ENCODE peak calls at places on chromosomes 16 and 17, in seven cellular contexts. R is sigmoid colon, I is A549, Z is tibial nerve, D is stomach, C is esophagus muscularis mucosa, A is transverse colon. S is an unnamed sample.

GRCh38 chr17:11909348-11909747 is 87.9 kb downstream of the ZNF18 start:
- DNase-seq in A (no peak), Z (no peak), C (no peak), D (no peak), I (no peak), R (no peak), S (no peak)

GRCh38 chr17:82577300-82577699 is 57.8 kb downstream of the FOXK2 start:
- DNase-seq in A (peak), D (no peak), I (no peak), C (no peak), R (no peak), Z (no peak), S (no peak)

GRCh38 chr17:42520540-42520951 is 15.5 kb upstream of the NAGLU start:
- DNase-seq in Z (no peak), A (no peak), D (no peak), R (no peak), C (no peak), I (no peak), S (peak)

GRCh38 chr17:28744104-28744801 is 442 bp downstream of the TRAF4 start:
- DNase-seq in D (peak), Z (peak), I (peak), C (no peak), A (peak), R (peak), S (peak)

GRCh38 chr17:36949461-36949927 is 740 bp downstream of the AATF start:
- DNase-seq in C (no peak), R (no peak), D (no peak), Z (no peak), I (no peak), A (no peak), S (no peak)

GRCh38 chr16:58046054-58046881 is 20.7 kb downstream of the MMP15 start:
- DNase-seq in Z (no peak), D (no peak), C (no peak), A (no peak), I (no peak), R (no peak), S (no peak)

GRCh38 chr17:62963296-62963695 is 2.7 kb upstream of the TANC2 start:
- DNase-seq in A (no peak), C (no peak), R (no peak), I (peak), D (no peak), Z (no peak), S (no peak)

GRCh38 chr16:67504190-67505021 is 21.1 kb upstream of the AGRP start:
- DNase-seq in I (peak), R (peak), Z (peak), C (no peak), A (peak), D (no peak), S (no peak)

GRCh38 chr17:73697872-73698271 is 53.6 kb upstream of the SDK2 start:
- DNase-seq in C (no peak), D (no peak), R (no peak), Z (no peak), I (no peak), A (peak), S (no peak)

GRCh38 chr16:84847554-84848415 is 28.0 kb downstream of the CRISPLD2 start:
- DNase-seq in R (no peak), I (no peak), Z (no peak), D (no peak), A (no peak), C (no peak), S (no peak)

GRCh38 chr16:66717112-66717675 is 20.7 kb upstream of the CMTM4 start:
- DNase-seq in A (peak), I (peak), R (no peak), C (no peak), Z (no peak), D (no peak), S (peak)

GRCh38 chr17:64216385-64217248 is 46.4 kb downstream of the TEX2 start:
- DNase-seq in A (peak), Z (peak), D (peak), C (no peak), I (no peak), R (no peak), S (peak)

GRCh38 chr17:44221072-44221861 is 1.8 kb upstream of the UBTF start:
- DNase-seq in A (peak), C (peak), I (peak), D (peak), R (peak), Z (peak), S (peak)

GRCh38 chr16:83392743-83393142 is 415.0 kb upstream of the HSBP1 start:
- DNase-seq in I (no peak), C (no peak), R (no peak), Z (no peak), A (no peak), D (no peak), S (no peak)

GRCh38 chr17:31754239-31754945 is 104.7 kb downstream of the COPRS start:
- DNase-seq in Z (no peak), D (no peak), R (no peak), C (no peak), A (no peak), I (peak), S (no peak)

GRCh38 chr16:72298947-72299346 is 127.0 kb upstream of the PMFBP1 start:
- DNase-seq in R (no peak), A (no peak), I (no peak), C (no peak), D (no peak), Z (no peak), S (no peak)

GRCh38 chr17:67372751-67373150 is 4.3 kb upstream of the PITPNC1 start:
- DNase-seq in A (no peak), D (no peak), Z (no peak), I (no peak), C (no peak), R (no peak), S (no peak)

GRCh38 chr17:73211745-73212144 is 18.9 kb downstream of the COG1 start:
- DNase-seq in Z (no peak), C (no peak), I (no peak), D (no peak), A (no peak), R (no peak), S (no peak)

GRCh38 chr17:73203788-73204479 is 11.1 kb downstream of the COG1 start:
- DNase-seq in C (no peak), R (no peak), I (no peak), A (no peak), Z (no peak), D (no peak), S (no peak)

GRCh38 chr16:88975511-88976061 is 1.4 kb downstream of the CBFA2T3 start:
- DNase-seq in C (no peak), I (no peak), R (no peak), A (no peak), D (no peak), Z (no peak), S (no peak)

GRCh38 chr16:2459647-2460390 is at the start of gene TEDC2:
- DNase-seq in D (peak), Z (peak), I (peak), A (peak), C (peak), R (peak), S (peak)

GRCh38 chr16:5383737-5384136 is 286.1 kb upstream of the EEF2KMT start:
- DNase-seq in D (no peak), R (no peak), A (no peak), C (no peak), Z (no peak), I (no peak), S (no peak)

GRCh38 chr17:74186498-74186897 is 17.0 kb upstream of the RPL38 start:
- DNase-seq in C (no peak), D (no peak), A (no peak), Z (no peak), I (no peak), R (no peak), S (no peak)

GRCh38 chr16:84082835-84083569 is 33.7 kb downstream of the MBTPS1 start:
- DNase-seq in Z (no peak), C (no peak), A (no peak), D (no peak), R (no peak), I (no peak), S (no peak)

GRCh38 chr16:73864868-73865267 is 431.7 kb upstream of the PSMD7 start:
- DNase-seq in Z (no peak), I (no peak), R (no peak), C (no peak), D (no peak), A (no peak), S (no peak)

GRCh38 chr16:82395212-82395611 is 225.2 kb upstream of the MPHOSPH6 start:
- DNase-seq in I (no peak), D (no peak), A (no peak), Z (no peak), C (no peak), R (no peak), S (no peak)

GRCh38 chr16:14509055-14509454 is 121.0 kb downstream of the PARN start:
- DNase-seq in Z (no peak), R (no peak), A (no peak), C (no peak), I (peak), D (no peak), S (no peak)

GRCh38 chr16:55502801-55503366 is 6.0 kb upstream of the LPCAT2 start:
- DNase-seq in D (peak), C (peak), A (peak), R (peak), Z (peak), I (peak), S (peak)

GRCh38 chr16:8812162-8812843 is 14.7 kb downstream of the PMM2 start:
- DNase-seq in R (no peak), I (no peak), D (no peak), C (no peak), Z (no peak), A (no peak), S (no peak)

GRCh38 chr17:37826497-37827115 is 81.7 kb upstream of the HNF1B start:
- DNase-seq in Z (no peak), A (no peak), R (no peak), C (no peak), I (no peak), D (no peak), S (no peak)

GRCh38 chr16:13110124-13110796 is 208.9 kb downstream of the SHISA9 start:
- DNase-seq in I (peak), C (no peak), A (no peak), Z (no peak), R (peak), D (no peak), S (no peak)

GRCh38 chr17:68035131-68035522 is 408 bp upstream of the KPNA2 start:
- DNase-seq in C (no peak), I (no peak), A (peak), R (peak), Z (peak), D (peak), S (peak)

GRCh38 chr16:19152042-19152441 is 16.0 kb upstream of the SYT17 start:
- DNase-seq in R (no peak), I (no peak), D (no peak), A (no peak), Z (no peak), C (no peak), S (no peak)

GRCh38 chr16:49377196-49377755 is 3.7 kb downstream of the C16orf78 start:
- DNase-seq in R (no peak), D (no peak), A (no peak), I (no peak), C (peak), Z (no peak), S (no peak)

GRCh38 chr17:80877829-80878303 is 113.8 kb upstream of the CHMP6 start:
- DNase-seq in I (no peak), D (no peak), Z (no peak), R (no peak), C (no peak), A (peak), S (peak)

GRCh38 chr16:56137269-56137668 is 54.0 kb upstream of the GNAO1 start:
- DNase-seq in C (no peak), D (no peak), I (no peak), Z (no peak), R (no peak), A (no peak), S (no peak)

GRCh38 chr17:61149862-61150362 is 249.7 kb upstream of the TBX2 start:
- DNase-seq in I (peak), C (no peak), R (no peak), D (no peak), Z (no peak), A (no peak), S (no peak)

DNA sequence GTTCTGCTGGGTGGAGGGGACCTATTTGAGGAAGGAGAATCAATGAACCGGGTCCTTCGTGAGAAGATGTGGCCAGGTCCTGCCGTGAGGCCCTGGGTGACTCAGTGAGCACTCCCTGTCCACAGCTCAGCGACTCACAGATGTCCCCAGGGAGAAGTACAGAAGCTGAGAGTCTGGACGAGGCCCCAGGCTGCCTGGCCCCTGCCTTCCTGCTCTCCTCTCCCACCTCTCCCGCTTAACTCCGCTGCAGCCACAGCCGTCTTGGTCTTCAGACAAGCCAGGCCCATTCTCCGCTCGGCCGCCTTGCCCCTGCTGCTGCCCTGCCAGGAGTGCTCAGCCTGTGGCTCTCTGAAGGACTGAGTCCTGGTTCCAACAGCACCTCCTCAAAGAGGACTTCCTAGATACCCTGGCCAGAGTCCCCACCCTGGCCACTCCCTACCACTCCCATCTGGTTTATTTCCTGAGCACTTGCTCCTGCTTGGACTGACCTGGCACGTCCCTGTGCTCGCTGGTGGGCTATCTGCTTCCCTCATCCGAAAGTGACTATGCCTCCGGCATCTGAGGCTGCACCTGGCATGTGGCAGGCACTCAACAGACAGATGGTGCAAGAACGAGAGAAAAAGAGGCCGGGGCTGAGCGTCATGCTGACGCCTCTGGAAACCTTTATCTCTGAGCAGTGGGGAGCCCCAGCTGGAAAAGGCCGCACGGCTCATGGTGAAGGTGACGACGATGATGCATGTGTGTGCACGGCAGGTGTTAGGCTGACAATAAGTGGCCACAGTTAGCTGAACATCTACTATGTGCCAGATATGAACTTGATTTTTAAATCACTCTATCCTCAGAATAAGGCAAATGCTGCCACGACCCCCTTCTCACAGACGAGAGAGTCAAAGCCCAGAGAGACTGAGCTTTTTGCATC is 9.2 kb upstream of the TNFRSF13B start:
- DNase-seq in I (no peak), A (peak), D (no peak), C (no peak), R (no peak), Z (no peak), S (no peak)
- TF ChIP-seq EP300 in I (no peak), A (no peak), D (no peak), C (no peak), R (no peak), Z (no peak), S (no peak)

DNA sequence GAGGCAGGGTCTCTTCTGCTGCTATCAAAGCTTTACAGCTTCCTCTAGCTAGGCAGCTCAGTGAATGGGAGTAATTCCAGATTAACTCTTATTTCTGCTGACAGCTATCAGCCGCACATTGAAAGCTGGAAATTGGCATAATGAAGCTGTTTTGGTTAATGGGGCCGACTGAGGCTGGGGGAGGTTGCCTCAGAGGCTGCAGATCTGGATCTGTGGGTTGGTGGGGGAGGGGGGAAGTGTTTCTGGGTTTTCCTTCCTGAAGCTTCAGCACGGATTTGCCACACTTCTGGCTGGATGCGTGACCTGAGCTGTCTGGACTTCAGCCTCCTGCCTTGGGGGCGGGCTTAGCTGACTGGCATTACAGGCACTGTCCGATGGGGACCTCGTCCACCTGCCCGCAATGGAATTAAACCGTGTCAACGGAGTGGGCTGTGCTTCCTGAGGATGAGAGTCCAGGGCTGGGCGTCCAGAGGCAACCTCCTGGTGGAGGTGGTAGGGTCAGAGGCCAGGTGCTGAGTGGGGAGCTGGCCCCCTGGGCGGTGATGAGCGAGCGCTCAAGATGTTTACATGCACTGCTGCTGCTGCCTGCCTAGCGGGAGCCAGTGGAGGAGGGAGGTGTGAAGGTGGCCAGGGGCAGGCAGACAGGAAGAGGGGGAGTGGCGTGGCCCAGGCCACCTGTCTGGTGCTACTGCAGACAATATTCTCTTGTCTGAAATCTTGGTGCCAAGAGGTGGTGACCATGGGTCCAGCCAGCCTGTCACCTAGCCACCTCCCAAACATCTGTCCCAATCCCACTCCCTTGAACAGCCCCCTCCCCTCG is 6.7 kb upstream of the ABCC3 start:
- DNase-seq in A (peak), Z (no peak), I (peak), D (peak), C (no peak), R (no peak), S (peak)
- TF ChIP-seq EP300 in A (no peak), Z (no peak), I (no peak), D (no peak), C (no peak), R (no peak), S (no peak)

GRCh38 chr16:61968242-61968978 is 67.8 kb downstream of the CDH8 start:
- DNase-seq in C (no peak), D (no peak), I (no peak), Z (no peak), A (no peak), R (no peak), S (no peak)
- TF ChIP-seq EP300 in C (no peak), D (no peak), I (no peak), Z (no peak), A (no peak), R (no peak), S (no peak)

DNA sequence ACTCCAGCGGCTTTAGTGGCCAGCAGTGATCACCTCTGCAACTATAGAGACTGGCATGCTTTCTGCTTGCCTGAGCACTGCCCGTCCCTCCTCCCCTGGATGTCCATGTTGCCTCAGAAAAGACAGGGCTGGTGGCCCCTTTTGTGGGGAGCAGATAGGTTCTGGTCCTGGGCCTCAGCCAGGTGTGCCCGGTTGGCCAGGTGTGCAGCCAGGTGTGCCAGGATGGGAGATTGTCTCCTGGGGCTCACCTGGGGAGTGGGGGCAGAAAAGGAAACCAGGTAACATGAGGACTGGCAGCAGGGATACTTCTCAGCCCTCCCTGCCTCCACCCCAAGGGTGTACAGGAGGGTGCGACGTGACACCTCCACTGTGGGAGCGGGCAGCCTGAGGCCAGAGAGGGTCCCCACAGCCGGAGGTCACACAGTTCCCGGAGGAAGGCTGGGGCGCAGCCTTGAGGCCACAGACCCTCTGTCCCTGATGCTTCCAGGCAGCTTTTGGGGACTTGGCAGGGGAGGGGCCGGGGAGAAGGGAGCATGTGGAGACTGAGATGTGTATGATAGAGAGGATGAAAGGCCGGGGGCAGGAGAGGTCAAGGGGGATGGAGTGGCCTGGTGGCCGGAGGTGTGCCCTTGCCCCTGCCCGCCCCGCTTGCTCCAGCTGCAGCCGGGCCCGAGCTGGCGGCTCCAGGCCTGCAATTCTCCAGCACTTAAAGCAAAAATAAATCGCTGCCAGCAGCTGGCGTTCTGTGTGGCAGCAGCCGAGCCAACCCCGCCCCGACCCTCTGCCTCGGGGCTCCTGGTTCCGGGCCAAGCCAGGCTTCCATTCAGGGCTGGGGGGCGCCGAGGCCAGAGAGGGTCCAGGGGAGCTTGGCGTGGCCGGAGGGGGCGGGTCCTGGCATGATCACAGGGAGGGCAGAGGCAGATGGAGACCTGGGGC is 6.7 kb downstream of the KCNJ12 start:
- DNase-seq in C (no peak), Z (no peak), D (no peak), A (no peak), I (no peak), R (no peak), S (no peak)
- TF ChIP-seq EP300 in C (no peak), Z (no peak), D (no peak), A (no peak), I (no peak), R (no peak), S (no peak)

DNA sequence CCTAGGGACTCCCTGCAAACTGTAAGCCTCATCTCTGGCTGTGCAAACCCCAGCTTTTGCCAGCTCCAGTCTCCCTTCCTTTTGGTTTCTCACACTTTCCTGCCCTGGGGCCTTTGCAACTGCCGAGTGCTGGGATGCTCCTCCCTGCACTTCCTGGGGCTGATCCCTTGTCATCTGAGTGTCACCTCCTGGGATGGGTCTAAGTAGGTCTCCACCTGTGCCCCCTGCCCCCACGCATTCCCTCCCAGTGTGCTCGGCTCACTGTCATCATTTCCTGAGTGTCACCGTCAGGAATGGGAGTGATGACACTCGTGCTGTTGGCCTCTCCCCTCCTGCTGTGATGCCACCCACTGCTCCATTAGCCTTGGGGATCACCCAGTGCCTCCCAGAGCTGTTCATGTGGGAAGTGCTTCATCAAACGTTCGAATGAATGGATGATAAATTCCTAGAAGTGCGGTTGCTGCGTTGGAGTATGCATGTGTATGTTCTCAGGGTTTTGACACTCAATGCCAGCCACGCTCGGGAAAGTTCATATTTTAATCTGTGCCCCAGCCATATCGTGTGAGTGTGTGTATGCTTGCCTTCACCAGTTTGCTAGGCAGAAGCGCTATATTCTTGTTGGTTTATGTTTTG is 189.9 kb downstream of the NTN1 start:
- DNase-seq in D (no peak), I (no peak), C (no peak), R (no peak), Z (no peak), A (no peak), S (no peak)
- TF ChIP-seq EP300 in D (no peak), I (no peak), C (no peak), R (no peak), Z (no peak), A (no peak), S (no peak)

S was measured in ovary.